ENCODE peak calls at places on chromosomes 16 and 17, in five cellular contexts. One of them, this sample, is unnamed.

GRCh38 chr17:17798010-17798556 is 38.7 kb downstream of the SREBF1 start:
- DNase-seq in transverse colon: no peak
- DNase-seq in stomach: no peak
- DNase-seq in IMR-90: no peak
- DNase-seq in prostate gland: no peak
- DNase-seq in this sample: no peak

GRCh38 chr16:57859331-57859730 is 57.0 kb upstream of the KIFC3 start:
- DNase-seq in transverse colon: no peak
- DNase-seq in IMR-90: peak
- DNase-seq in stomach: no peak
- DNase-seq in prostate gland: no peak
- DNase-seq in this sample: no peak

GRCh38 chr16:12659871-12660270 is 143.8 kb downstream of the CPPED1 start:
- DNase-seq in IMR-90: no peak
- DNase-seq in transverse colon: no peak
- DNase-seq in stomach: no peak
- DNase-seq in prostate gland: no peak
- DNase-seq in this sample: no peak

GRCh38 chr16:57541754-57542435 is 548 bp upstream of the ADGRG5 start:
- DNase-seq in transverse colon: no peak
- DNase-seq in prostate gland: no peak
- DNase-seq in IMR-90: no peak
- DNase-seq in stomach: no peak
- DNase-seq in this sample: no peak

GRCh38 chr17:81424613-81425017 is 29.4 kb downstream of the BAHCC1 start:
- DNase-seq in stomach: no peak
- DNase-seq in prostate gland: no peak
- DNase-seq in transverse colon: no peak
- DNase-seq in IMR-90: no peak
- DNase-seq in this sample: no peak

GRCh38 chr16:69724981-69725479 is 1.3 kb downstream of the NQO1 start:
- DNase-seq in stomach: no peak
- DNase-seq in transverse colon: no peak
- DNase-seq in prostate gland: no peak
- DNase-seq in IMR-90: no peak
- DNase-seq in this sample: no peak

GRCh38 chr16:50267151-50267631 is 840 bp downstream of the ADCY7 start:
- DNase-seq in IMR-90: no peak
- DNase-seq in stomach: no peak
- DNase-seq in transverse colon: no peak
- DNase-seq in prostate gland: no peak
- DNase-seq in this sample: no peak

GRCh38 chr17:64780096-64781012 is 118.2 kb upstream of the SMURF2 start:
- DNase-seq in IMR-90: no peak
- DNase-seq in prostate gland: peak
- DNase-seq in stomach: peak
- DNase-seq in transverse colon: peak
- DNase-seq in this sample: peak

GRCh38 chr16:15509593-15510520 is 75.5 kb downstream of the BMERB1 start:
- DNase-seq in stomach: no peak
- DNase-seq in IMR-90: peak
- DNase-seq in prostate gland: no peak
- DNase-seq in transverse colon: no peak
- DNase-seq in this sample: no peak

GRCh38 chr17:45783593-45784292 is 377 bp upstream of the CRHR1 start:
- DNase-seq in stomach: no peak
- DNase-seq in IMR-90: no peak
- DNase-seq in prostate gland: peak
- DNase-seq in transverse colon: no peak
- DNase-seq in this sample: no peak

GRCh38 chr16:27319257-27319965 is 5.6 kb downstream of the IL4R start:
- DNase-seq in IMR-90: no peak
- DNase-seq in transverse colon: no peak
- DNase-seq in stomach: no peak
- DNase-seq in prostate gland: no peak
- DNase-seq in this sample: no peak

GRCh38 chr17:18318122-18318521 is 3.0 kb downstream of the SMCR8 start:
- DNase-seq in prostate gland: no peak
- DNase-seq in IMR-90: no peak
- DNase-seq in transverse colon: no peak
- DNase-seq in stomach: no peak
- DNase-seq in this sample: no peak

GRCh38 chr17:48639136-48639535 is 13.0 kb upstream of the HOXB9 start:
- DNase-seq in IMR-90: no peak
- DNase-seq in stomach: no peak
- DNase-seq in prostate gland: no peak
- DNase-seq in transverse colon: peak
- DNase-seq in this sample: no peak

GRCh38 chr16:56281256-56281805 is 90.0 kb downstream of the GNAO1 start:
- DNase-seq in stomach: no peak
- DNase-seq in transverse colon: no peak
- DNase-seq in IMR-90: no peak
- DNase-seq in prostate gland: no peak
- DNase-seq in this sample: no peak

GRCh38 chr17:76524598-76525512 is 12.7 kb downstream of the CYGB start:
- DNase-seq in transverse colon: peak
- DNase-seq in prostate gland: no peak
- DNase-seq in IMR-90: peak
- DNase-seq in stomach: peak
- DNase-seq in this sample: peak

GRCh38 chr16:14300631-14301149 is 229.6 kb downstream of the MRTFB start:
- DNase-seq in IMR-90: peak
- DNase-seq in stomach: peak
- DNase-seq in prostate gland: peak
- DNase-seq in transverse colon: peak
- DNase-seq in this sample: peak

GRCh38 chr16:14003119-14003570 is 68.0 kb upstream of the MRTFB start:
- DNase-seq in IMR-90: peak
- DNase-seq in stomach: no peak
- DNase-seq in prostate gland: peak
- DNase-seq in transverse colon: peak
- DNase-seq in this sample: peak

GRCh38 chr16:73122604-73123386 is 74.9 kb upstream of the ZFHX3 start:
- DNase-seq in IMR-90: no peak
- DNase-seq in transverse colon: no peak
- DNase-seq in stomach: no peak
- DNase-seq in prostate gland: no peak
- DNase-seq in this sample: peak

GRCh38 chr17:279776-280175 is 72.8 kb downstream of the RPH3AL start:
- DNase-seq in stomach: no peak
- DNase-seq in prostate gland: no peak
- DNase-seq in IMR-90: no peak
- DNase-seq in transverse colon: no peak
- DNase-seq in this sample: no peak

GRCh38 chr17:18949566-18949965 is 2.4 kb upstream of the SLC5A10 start:
- DNase-seq in prostate gland: no peak
- DNase-seq in transverse colon: no peak
- DNase-seq in stomach: no peak
- DNase-seq in IMR-90: peak
- DNase-seq in this sample: peak

GRCh38 chr17:31405941-31406371 is 14.5 kb downstream of the RAB11FIP4 start:
- DNase-seq in prostate gland: no peak
- DNase-seq in stomach: no peak
- DNase-seq in IMR-90: no peak
- DNase-seq in transverse colon: no peak
- DNase-seq in this sample: no peak

GRCh38 chr17:46089389-46089965 is 90.4 kb downstream of the STH start:
- DNase-seq in stomach: no peak
- DNase-seq in prostate gland: no peak
- DNase-seq in transverse colon: no peak
- DNase-seq in IMR-90: no peak
- DNase-seq in this sample: no peak

GRCh38 chr16:86201746-86202145 is 302.8 kb downstream of the IRF8 start:
- DNase-seq in stomach: no peak
- DNase-seq in transverse colon: no peak
- DNase-seq in prostate gland: no peak
- DNase-seq in IMR-90: no peak
- DNase-seq in this sample: no peak

GRCh38 chr16:870856-871561 is 70.5 kb upstream of the GNG13 start:
- DNase-seq in prostate gland: no peak
- DNase-seq in transverse colon: peak
- DNase-seq in stomach: no peak
- DNase-seq in IMR-90: no peak
- DNase-seq in this sample: no peak

GRCh38 chr17:66507982-66508760 is 205.8 kb downstream of the PRKCA start:
- DNase-seq in transverse colon: no peak
- DNase-seq in stomach: no peak
- DNase-seq in IMR-90: no peak
- DNase-seq in prostate gland: no peak
- DNase-seq in this sample: peak

GRCh38 chr16:53131050-53131362 is 76.2 kb downstream of the CHD9 start:
- DNase-seq in IMR-90: no peak
- DNase-seq in stomach: peak
- DNase-seq in transverse colon: no peak
- DNase-seq in prostate gland: no peak
- DNase-seq in this sample: no peak

GRCh38 chr16:46903255-46903905 is 19.2 kb downstream of the GPT2 start:
- DNase-seq in IMR-90: no peak
- DNase-seq in stomach: no peak
- DNase-seq in prostate gland: no peak
- DNase-seq in transverse colon: peak
- DNase-seq in this sample: no peak

GRCh38 chr16:66087308-66087707 is 279.2 kb upstream of the CDH5 start:
- DNase-seq in prostate gland: no peak
- DNase-seq in transverse colon: no peak
- DNase-seq in stomach: no peak
- DNase-seq in IMR-90: no peak
- DNase-seq in this sample: no peak

GRCh38 chr16:53952215-53953208 is 248.6 kb downstream of the FTO start:
- DNase-seq in transverse colon: no peak
- DNase-seq in prostate gland: no peak
- DNase-seq in stomach: no peak
- DNase-seq in IMR-90: peak
- DNase-seq in this sample: no peak

GRCh38 chr17:10516065-10516464 is 2.3 kb downstream of the MYH1 start:
- DNase-seq in IMR-90: no peak
- DNase-seq in transverse colon: no peak
- DNase-seq in prostate gland: no peak
- DNase-seq in stomach: no peak
- DNase-seq in this sample: no peak

GRCh38 chr16:351804-352520 is 561 bp downstream of the AXIN1 start:
- DNase-seq in prostate gland: no peak
- DNase-seq in transverse colon: peak
- DNase-seq in stomach: no peak
- DNase-seq in IMR-90: no peak
- DNase-seq in this sample: no peak

GRCh38 chr17:48567209-48567608 is 10.9 kb downstream of the HOXB4 start:
- DNase-seq in IMR-90: no peak
- DNase-seq in prostate gland: no peak
- DNase-seq in transverse colon: peak
- DNase-seq in stomach: no peak
- DNase-seq in this sample: no peak

GRCh38 chr16:88384222-88385111 is 1.7 kb downstream of the ZNF469 start:
- DNase-seq in prostate gland: no peak
- DNase-seq in stomach: no peak
- DNase-seq in IMR-90: no peak
- DNase-seq in transverse colon: no peak
- DNase-seq in this sample: no peak

GRCh38 chr16:4859190-4859899 is 12.1 kb downstream of the UBN1 start:
- DNase-seq in transverse colon: no peak
- DNase-seq in IMR-90: no peak
- DNase-seq in stomach: no peak
- DNase-seq in prostate gland: no peak
- DNase-seq in this sample: no peak

GRCh38 chr16:70804153-70804728 is 3.3 kb upstream of the VAC14 start:
- DNase-seq in stomach: no peak
- DNase-seq in transverse colon: no peak
- DNase-seq in prostate gland: no peak
- DNase-seq in IMR-90: peak
- DNase-seq in this sample: no peak

GRCh38 chr17:72119963-72120877 is 600 bp upstream of the SOX9 start:
- DNase-seq in transverse colon: peak
- DNase-seq in prostate gland: peak
- DNase-seq in IMR-90: peak
- DNase-seq in stomach: peak
- DNase-seq in this sample: peak

GRCh38 chr17:28726396-28726911 is 421 bp upstream of the TLCD1 start:
- DNase-seq in IMR-90: peak
- DNase-seq in stomach: peak
- DNase-seq in prostate gland: peak
- DNase-seq in transverse colon: peak
- DNase-seq in this sample: no peak

GRCh38 chr17:28723159-28723835 is 2.7 kb downstream of the TLCD1 start:
- DNase-seq in prostate gland: no peak
- DNase-seq in IMR-90: no peak
- DNase-seq in transverse colon: no peak
- DNase-seq in stomach: no peak
- DNase-seq in this sample: no peak

GRCh38 chr17:28725166-28725659 is 820 bp downstream of the TLCD1 start:
- DNase-seq in prostate gland: no peak
- DNase-seq in transverse colon: no peak
- DNase-seq in stomach: no peak
- DNase-seq in IMR-90: peak
- DNase-seq in this sample: no peak

GRCh38 chr17:28725660-28726395 is at the start of gene TLCD1:
- DNase-seq in stomach: peak
- DNase-seq in transverse colon: peak
- DNase-seq in IMR-90: peak
- DNase-seq in prostate gland: peak
- DNase-seq in this sample: peak

GRCh38 chr17:28724500-28725165 is 1.4 kb downstream of the TLCD1 start:
- DNase-seq in prostate gland: no peak
- DNase-seq in transverse colon: no peak
- DNase-seq in IMR-90: no peak
- DNase-seq in stomach: no peak
- DNase-seq in this sample: no peak
- H3K27ac ChIP-seq in prostate gland: peak
- H3K27ac ChIP-seq in transverse colon: peak
- H3K27ac ChIP-seq in IMR-90: no peak
- H3K27ac ChIP-seq in stomach: peak
- H3K27ac ChIP-seq in this sample: no peak

GRCh38 chr16:30377812-30378235 is 3.2 kb downstream of the MYL11 start:
- DNase-seq in transverse colon: peak
- DNase-seq in stomach: peak
- DNase-seq in prostate gland: peak
- DNase-seq in IMR-90: peak
- DNase-seq in this sample: peak
- TF ChIP-seq POLR2A in transverse colon: peak
- TF ChIP-seq POLR2A in stomach: peak
- TF ChIP-seq POLR2A in prostate gland: peak
- TF ChIP-seq POLR2A in IMR-90: peak
- TF ChIP-seq POLR2A in this sample: peak

GRCh38 chr16:48365030-48365600 is 20.1 kb downstream of the SIAH1 start:
- DNase-seq in stomach: no peak
- DNase-seq in IMR-90: no peak
- DNase-seq in transverse colon: no peak
- DNase-seq in prostate gland: peak
- DNase-seq in this sample: no peak
- H3K4me3 ChIP-seq in stomach: peak
- H3K4me3 ChIP-seq in IMR-90: peak
- H3K4me3 ChIP-seq in transverse colon: peak
- H3K4me3 ChIP-seq in prostate gland: peak
- H3K4me3 ChIP-seq in this sample: no peak

GRCh38 chr16:68291227-68291626 is 19.5 kb downstream of the SLC7A6OS start:
- DNase-seq in stomach: no peak
- DNase-seq in IMR-90: no peak
- DNase-seq in prostate gland: no peak
- DNase-seq in transverse colon: no peak
- DNase-seq in this sample: no peak
- H3K27ac ChIP-seq in stomach: no peak
- H3K27ac ChIP-seq in IMR-90: no peak
- H3K27ac ChIP-seq in prostate gland: no peak
- H3K27ac ChIP-seq in transverse colon: no peak
- H3K27ac ChIP-seq in this sample: no peak

This sample was measured in adrenal gland.